ENCODE peak calls at places on chromosomes 6 and 20, in ten cellular contexts. One of them, this sample, is unnamed.

GRCh38 chr6:22926613-22927348 is 357.4 kb downstream of the HDGFL1 start:
- DNase-seq in heart left ventricle: no peak
- DNase-seq in HFF-Myc: no peak
- DNase-seq in psoas muscle: no peak
- DNase-seq in body of pancreas: no peak
- DNase-seq in left ventricle myocardium inferior: no peak
- DNase-seq in cardiac muscle cell: peak
- DNase-seq in H9: no peak
- DNase-seq in lower leg skin: no peak
- DNase-seq in sigmoid colon: no peak
- DNase-seq in this sample: no peak

GRCh38 chr6:29789176-29789575 is 38.4 kb upstream of the HLA-G start:
- DNase-seq in heart left ventricle: no peak
- DNase-seq in HFF-Myc: no peak
- DNase-seq in psoas muscle: no peak
- DNase-seq in body of pancreas: no peak
- DNase-seq in left ventricle myocardium inferior: no peak
- DNase-seq in cardiac muscle cell: no peak
- DNase-seq in H9: no peak
- DNase-seq in lower leg skin: no peak
- DNase-seq in sigmoid colon: no peak
- DNase-seq in this sample: no peak

GRCh38 chr20:24782801-24783630 is 166.1 kb upstream of the CST7 start:
- DNase-seq in heart left ventricle: no peak
- DNase-seq in HFF-Myc: no peak
- DNase-seq in psoas muscle: no peak
- DNase-seq in body of pancreas: peak
- DNase-seq in left ventricle myocardium inferior: no peak
- DNase-seq in cardiac muscle cell: no peak
- DNase-seq in H9: peak
- DNase-seq in lower leg skin: peak
- DNase-seq in sigmoid colon: peak
- DNase-seq in this sample: no peak

GRCh38 chr6:30842754-30843610 is 41.3 kb upstream of the DDR1 start:
- DNase-seq in heart left ventricle: no peak
- DNase-seq in HFF-Myc: no peak
- DNase-seq in psoas muscle: no peak
- DNase-seq in body of pancreas: no peak
- DNase-seq in left ventricle myocardium inferior: no peak
- DNase-seq in cardiac muscle cell: peak
- DNase-seq in H9: no peak
- DNase-seq in lower leg skin: no peak
- DNase-seq in sigmoid colon: no peak
- DNase-seq in this sample: no peak

GRCh38 chr6:161462148-161462547 is 188.3 kb upstream of the AGPAT4 start:
- DNase-seq in heart left ventricle: no peak
- DNase-seq in HFF-Myc: no peak
- DNase-seq in psoas muscle: no peak
- DNase-seq in body of pancreas: no peak
- DNase-seq in left ventricle myocardium inferior: no peak
- DNase-seq in cardiac muscle cell: no peak
- DNase-seq in H9: no peak
- DNase-seq in lower leg skin: no peak
- DNase-seq in sigmoid colon: no peak
- DNase-seq in this sample: peak

GRCh38 chr6:8277769-8278168 is 157.6 kb downstream of the SLC35B3 start:
- DNase-seq in heart left ventricle: no peak
- DNase-seq in HFF-Myc: no peak
- DNase-seq in psoas muscle: no peak
- DNase-seq in body of pancreas: no peak
- DNase-seq in left ventricle myocardium inferior: no peak
- DNase-seq in cardiac muscle cell: peak
- DNase-seq in H9: peak
- DNase-seq in lower leg skin: no peak
- DNase-seq in sigmoid colon: no peak
- DNase-seq in this sample: no peak

GRCh38 chr6:218153-219018 is 73.9 kb upstream of the DUSP22 start:
- DNase-seq in heart left ventricle: no peak
- DNase-seq in HFF-Myc: no peak
- DNase-seq in psoas muscle: no peak
- DNase-seq in body of pancreas: no peak
- DNase-seq in left ventricle myocardium inferior: no peak
- DNase-seq in cardiac muscle cell: no peak
- DNase-seq in H9: no peak
- DNase-seq in lower leg skin: peak
- DNase-seq in sigmoid colon: no peak
- DNase-seq in this sample: no peak

GRCh38 chr20:31472395-31473330 is 2.3 kb downstream of the DEFB124 start:
- DNase-seq in heart left ventricle: peak
- DNase-seq in HFF-Myc: no peak
- DNase-seq in psoas muscle: no peak
- DNase-seq in body of pancreas: no peak
- DNase-seq in left ventricle myocardium inferior: peak
- DNase-seq in cardiac muscle cell: no peak
- DNase-seq in H9: no peak
- DNase-seq in lower leg skin: no peak
- DNase-seq in sigmoid colon: no peak
- DNase-seq in this sample: no peak

GRCh38 chr6:35776364-35777215 is at the start of gene CLPSL2:
- DNase-seq in heart left ventricle: no peak
- DNase-seq in HFF-Myc: no peak
- DNase-seq in psoas muscle: no peak
- DNase-seq in body of pancreas: peak
- DNase-seq in left ventricle myocardium inferior: no peak
- DNase-seq in cardiac muscle cell: peak
- DNase-seq in H9: peak
- DNase-seq in lower leg skin: no peak
- DNase-seq in sigmoid colon: no peak
- DNase-seq in this sample: no peak

GRCh38 chr6:133399426-133399825 is 158.3 kb downstream of the EYA4 start:
- DNase-seq in heart left ventricle: no peak
- DNase-seq in HFF-Myc: no peak
- DNase-seq in psoas muscle: no peak
- DNase-seq in body of pancreas: no peak
- DNase-seq in left ventricle myocardium inferior: no peak
- DNase-seq in cardiac muscle cell: no peak
- DNase-seq in H9: no peak
- DNase-seq in lower leg skin: no peak
- DNase-seq in sigmoid colon: no peak
- DNase-seq in this sample: no peak

GRCh38 chr6:26087284-26088115 is at the start of gene HFE:
- DNase-seq in heart left ventricle: peak
- DNase-seq in HFF-Myc: peak
- DNase-seq in psoas muscle: peak
- DNase-seq in body of pancreas: peak
- DNase-seq in left ventricle myocardium inferior: peak
- DNase-seq in cardiac muscle cell: peak
- DNase-seq in H9: peak
- DNase-seq in lower leg skin: peak
- DNase-seq in sigmoid colon: peak
- DNase-seq in this sample: peak

GRCh38 chr20:3804254-3804751 is 8.2 kb downstream of the CDC25B start:
- DNase-seq in heart left ventricle: peak
- DNase-seq in HFF-Myc: no peak
- DNase-seq in psoas muscle: no peak
- DNase-seq in body of pancreas: no peak
- DNase-seq in left ventricle myocardium inferior: no peak
- DNase-seq in cardiac muscle cell: no peak
- DNase-seq in H9: no peak
- DNase-seq in lower leg skin: no peak
- DNase-seq in sigmoid colon: no peak
- DNase-seq in this sample: peak

GRCh38 chr6:166600932-166601331 is 14.5 kb upstream of the RAMACL start:
- DNase-seq in heart left ventricle: no peak
- DNase-seq in HFF-Myc: no peak
- DNase-seq in psoas muscle: no peak
- DNase-seq in body of pancreas: no peak
- DNase-seq in left ventricle myocardium inferior: no peak
- DNase-seq in cardiac muscle cell: no peak
- DNase-seq in H9: no peak
- DNase-seq in lower leg skin: no peak
- DNase-seq in sigmoid colon: no peak
- DNase-seq in this sample: no peak

GRCh38 chr20:42391807-42392206 is 773.6 kb upstream of the CHD6 start:
- DNase-seq in heart left ventricle: no peak
- DNase-seq in HFF-Myc: no peak
- DNase-seq in psoas muscle: no peak
- DNase-seq in body of pancreas: no peak
- DNase-seq in left ventricle myocardium inferior: no peak
- DNase-seq in cardiac muscle cell: no peak
- DNase-seq in H9: no peak
- DNase-seq in lower leg skin: no peak
- DNase-seq in sigmoid colon: no peak
- DNase-seq in this sample: no peak

GRCh38 chr6:135128268-135128914 is 52.7 kb upstream of the MYB start:
- DNase-seq in heart left ventricle: no peak
- DNase-seq in HFF-Myc: no peak
- DNase-seq in psoas muscle: no peak
- DNase-seq in body of pancreas: no peak
- DNase-seq in left ventricle myocardium inferior: no peak
- DNase-seq in cardiac muscle cell: no peak
- DNase-seq in H9: no peak
- DNase-seq in lower leg skin: no peak
- DNase-seq in sigmoid colon: no peak
- DNase-seq in this sample: no peak

GRCh38 chr6:108251252-108251651 is 9.6 kb downstream of the SNX3 start:
- DNase-seq in heart left ventricle: no peak
- DNase-seq in HFF-Myc: no peak
- DNase-seq in psoas muscle: no peak
- DNase-seq in body of pancreas: no peak
- DNase-seq in left ventricle myocardium inferior: no peak
- DNase-seq in cardiac muscle cell: no peak
- DNase-seq in H9: no peak
- DNase-seq in lower leg skin: no peak
- DNase-seq in sigmoid colon: no peak
- DNase-seq in this sample: no peak
- TF ChIP-seq CTCF in heart left ventricle: no peak
- TF ChIP-seq CTCF in HFF-Myc: no peak
- TF ChIP-seq CTCF in psoas muscle: no peak
- TF ChIP-seq CTCF in body of pancreas: no peak
- TF ChIP-seq CTCF in left ventricle myocardium inferior: no peak
- TF ChIP-seq CTCF in cardiac muscle cell: no peak
- TF ChIP-seq CTCF in H9: no peak
- TF ChIP-seq CTCF in lower leg skin: no peak
- TF ChIP-seq CTCF in sigmoid colon: no peak
- TF ChIP-seq CTCF in this sample: no peak

DNA sequence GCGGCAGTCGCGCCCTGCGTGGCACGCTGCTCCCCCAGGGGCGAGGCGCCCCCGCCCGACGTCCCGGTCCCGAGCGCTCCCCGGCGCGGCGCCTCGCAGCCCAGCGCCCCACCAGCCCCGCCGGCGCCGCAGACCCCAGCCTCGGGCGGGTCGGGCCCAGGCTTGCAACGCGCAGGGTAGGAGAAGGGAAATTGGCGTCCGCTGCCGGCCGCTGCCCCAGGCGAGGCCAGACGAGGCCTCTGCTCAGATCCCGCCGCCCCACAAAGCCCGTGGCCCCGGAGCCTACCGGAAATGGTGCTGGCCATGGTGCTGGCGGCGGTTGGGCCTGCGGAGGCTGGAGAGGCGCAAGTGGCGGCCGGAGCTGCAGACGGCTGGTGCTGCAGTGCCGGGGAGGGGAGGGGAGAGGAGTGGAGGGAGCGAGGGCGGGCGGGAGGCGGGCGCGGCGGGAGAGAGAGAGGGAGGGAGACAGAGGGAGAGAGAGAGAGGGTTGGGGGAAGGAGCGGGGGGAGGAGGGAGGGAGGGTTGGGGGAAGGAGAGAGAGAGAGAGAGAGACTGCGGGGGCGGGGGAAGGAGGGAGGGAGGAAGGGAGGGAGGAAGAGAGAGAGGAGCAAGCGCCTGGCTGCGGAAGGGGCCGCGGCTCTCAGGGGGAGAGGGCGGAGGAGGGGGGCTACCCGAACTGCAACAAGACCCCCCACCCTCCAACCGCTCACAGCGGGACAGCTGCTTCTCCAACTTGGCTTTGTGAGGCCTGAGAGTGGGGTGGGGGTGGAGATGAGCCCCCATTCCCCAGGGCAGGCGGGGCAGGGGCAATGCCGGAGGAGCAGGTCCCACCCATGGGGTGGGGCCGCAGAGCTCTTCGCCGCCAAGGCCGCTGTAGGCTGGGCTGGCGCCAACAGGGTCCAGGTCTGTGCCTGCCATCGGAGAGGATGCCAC is at the start of gene STMN3:
- DNase-seq in heart left ventricle: peak
- DNase-seq in HFF-Myc: peak
- DNase-seq in psoas muscle: peak
- DNase-seq in body of pancreas: peak
- DNase-seq in left ventricle myocardium inferior: peak
- DNase-seq in cardiac muscle cell: peak
- DNase-seq in H9: peak
- DNase-seq in lower leg skin: peak
- DNase-seq in sigmoid colon: peak
- DNase-seq in this sample: peak
- TF ChIP-seq CTCF in heart left ventricle: no peak
- TF ChIP-seq CTCF in HFF-Myc: no peak
- TF ChIP-seq CTCF in psoas muscle: no peak
- TF ChIP-seq CTCF in body of pancreas: no peak
- TF ChIP-seq CTCF in left ventricle myocardium inferior: no peak
- TF ChIP-seq CTCF in cardiac muscle cell: no peak
- TF ChIP-seq CTCF in H9: no peak
- TF ChIP-seq CTCF in lower leg skin: no peak
- TF ChIP-seq CTCF in sigmoid colon: no peak
- TF ChIP-seq CTCF in this sample: no peak

GRCh38 chr6:13814176-13814937 is at the start of gene MCUR1:
- DNase-seq in heart left ventricle: peak
- DNase-seq in HFF-Myc: peak
- DNase-seq in psoas muscle: peak
- DNase-seq in body of pancreas: peak
- DNase-seq in left ventricle myocardium inferior: peak
- DNase-seq in cardiac muscle cell: peak
- DNase-seq in H9: peak
- DNase-seq in lower leg skin: peak
- DNase-seq in sigmoid colon: peak
- DNase-seq in this sample: peak
- TF ChIP-seq CTCF in heart left ventricle: no peak
- TF ChIP-seq CTCF in HFF-Myc: no peak
- TF ChIP-seq CTCF in psoas muscle: peak
- TF ChIP-seq CTCF in body of pancreas: no peak
- TF ChIP-seq CTCF in left ventricle myocardium inferior: peak
- TF ChIP-seq CTCF in cardiac muscle cell: peak
- TF ChIP-seq CTCF in H9: peak
- TF ChIP-seq CTCF in lower leg skin: no peak
- TF ChIP-seq CTCF in sigmoid colon: no peak
- TF ChIP-seq CTCF in this sample: no peak

DNA sequence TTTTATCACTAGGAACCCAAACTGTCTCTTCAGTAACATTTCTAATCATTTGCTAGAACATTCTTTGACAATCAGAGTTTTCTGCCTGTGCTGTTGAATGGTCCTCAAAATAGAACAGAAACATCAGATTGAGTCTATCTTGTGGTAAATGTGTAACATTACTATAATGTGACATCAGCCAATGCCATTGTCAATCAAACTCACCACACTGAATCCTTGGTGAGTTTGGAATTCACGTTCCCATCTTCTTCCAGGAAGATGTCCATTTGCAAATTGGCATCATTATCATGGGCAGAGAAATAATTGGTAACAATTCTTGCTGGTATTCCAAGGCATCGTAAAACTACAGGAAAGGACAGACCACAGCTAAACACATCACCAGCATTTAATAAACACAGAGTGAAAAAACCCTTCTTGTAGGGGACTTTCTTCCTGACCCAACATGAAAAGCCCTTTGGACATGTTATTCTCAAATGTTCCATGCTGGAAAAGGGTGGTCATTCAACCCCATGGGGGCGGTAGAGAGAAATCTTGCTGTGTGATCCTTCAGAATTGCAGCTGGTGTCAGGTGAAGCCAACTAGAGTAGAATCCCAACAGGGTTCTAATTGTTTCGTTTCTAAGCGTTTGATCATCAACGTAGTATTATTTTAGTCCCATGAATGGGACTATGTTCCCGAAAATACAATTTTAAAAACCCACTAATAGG is 98.5 kb downstream of the F13A1 start:
- DNase-seq in heart left ventricle: no peak
- DNase-seq in HFF-Myc: no peak
- DNase-seq in psoas muscle: no peak
- DNase-seq in body of pancreas: no peak
- DNase-seq in left ventricle myocardium inferior: no peak
- DNase-seq in cardiac muscle cell: peak
- DNase-seq in H9: peak
- DNase-seq in lower leg skin: no peak
- DNase-seq in sigmoid colon: no peak
- DNase-seq in this sample: peak
- TF ChIP-seq CTCF in heart left ventricle: peak
- TF ChIP-seq CTCF in HFF-Myc: no peak
- TF ChIP-seq CTCF in psoas muscle: peak
- TF ChIP-seq CTCF in body of pancreas: peak
- TF ChIP-seq CTCF in left ventricle myocardium inferior: peak
- TF ChIP-seq CTCF in cardiac muscle cell: no peak
- TF ChIP-seq CTCF in H9: peak
- TF ChIP-seq CTCF in lower leg skin: no peak
- TF ChIP-seq CTCF in sigmoid colon: no peak
- TF ChIP-seq CTCF in this sample: peak

This sample was measured in epithelial cell of esophagus.